ENCODE peak calls at places on chromosome 6, in eight cellular contexts. P is stimulated activated CD8-positive, alpha-beta memory T cell treated with anti-CD3 and anti-CD28 coated beads, Interleukin-12 subunit alpha, Interleukin-12 subunit beta, amount 100 ng/mL, for 4 hours; G is NCI-H2029; I is frontal cortex; N is transverse colon; C is hepatocyte; U is NCI-H69; E is stimulated activated CD4-positive, alpha-beta T cell treated with anti-CD3 and anti-CD28 coated beads, Interleukin-2, amount 100 ng/mL, for 24 hours. V is an unnamed sample.

GRCh38 chr6:138454976-138455706 is 44.2 kb downstream of the NHSL1 start:
- DNase-seq in P (no peak), G (no peak), I (no peak), N (peak), C (no peak), U (peak), E (peak), V (peak)

GRCh38 chr6:138593100-138593877 is 94.0 kb upstream of the NHSL1 start:
- DNase-seq in P (no peak), G (no peak), I (no peak), N (peak), C (peak), U (peak), E (peak), V (peak)

GRCh38 chr6:25263602-25264001 is 15.6 kb upstream of the CARMIL1 start:
- DNase-seq in P (no peak), G (no peak), I (no peak), N (no peak), C (no peak), U (no peak), E (no peak), V (peak)

GRCh38 chr6:125511809-125512341 is 210.1 kb upstream of the HDDC2 start:
- DNase-seq in P (no peak), G (peak), I (no peak), N (no peak), C (no peak), U (peak), E (no peak), V (peak)

GRCh38 chr6:161480416-161481165 is 206.7 kb upstream of the AGPAT4 start:
- DNase-seq in P (no peak), G (no peak), I (no peak), N (no peak), C (no peak), U (no peak), E (no peak), V (no peak)

GRCh38 chr6:135310291-135310690 is 129.2 kb downstream of the MYB start:
- DNase-seq in P (no peak), G (no peak), I (no peak), N (no peak), C (no peak), U (no peak), E (no peak), V (no peak)

GRCh38 chr6:69852706-69853105 is 13.7 kb upstream of the COL19A1 start:
- DNase-seq in P (no peak), G (no peak), I (no peak), N (no peak), C (no peak), U (no peak), E (no peak), V (no peak)

GRCh38 chr6:143655541-143655940 is 22.2 kb upstream of the PHACTR2 start:
- DNase-seq in P (no peak), G (no peak), I (no peak), N (no peak), C (no peak), U (no peak), E (no peak), V (no peak)

GRCh38 chr6:135217663-135218062 is 36.6 kb downstream of the MYB start:
- DNase-seq in P (no peak), G (no peak), I (no peak), N (no peak), C (no peak), U (no peak), E (no peak), V (no peak)

GRCh38 chr6:108295676-108296075 is 822 bp downstream of the AFG1L start:
- DNase-seq in P (no peak), G (no peak), I (no peak), N (no peak), C (no peak), U (no peak), E (no peak), V (no peak)

GRCh38 chr6:97459535-97459934 is 176.5 kb upstream of the MMS22L start:
- DNase-seq in P (no peak), G (no peak), I (no peak), N (no peak), C (no peak), U (no peak), E (no peak), V (no peak)

GRCh38 chr6:56749632-56750151 is 107.0 kb upstream of the DST start:
- DNase-seq in P (no peak), G (no peak), I (no peak), N (no peak), C (peak), U (peak), E (no peak), V (peak)

V was measured in fibroblast of mammary gland.